ENCODE peak calls at places on chromosomes 11 and 22, in seven cellular contexts. One of them, this sample, is unnamed.

GRCh38 chr11:24844406-24844805 is 347.6 kb downstream of the LUZP2 start:
- DNase-seq in NCI-H69: no peak
- DNase-seq in ACHN: no peak
- DNase-seq in WTC11: no peak
- DNase-seq in T follicular helper cell: no peak
- DNase-seq in activated naive CD8-positive, alpha-beta T cell treated with anti-CD3 and anti-CD28 coated beads, Interleukin-2, amount 50 U/mL, for 24 hours: no peak
- DNase-seq in GM23338: no peak
- DNase-seq in this sample: peak

GRCh38 chr11:118002541-118003019 is 16.4 kb downstream of the IL10RA start:
- DNase-seq in T follicular helper cell: no peak
- DNase-seq in GM23338: peak
- DNase-seq in WTC11: no peak
- DNase-seq in NCI-H69: no peak
- DNase-seq in activated naive CD8-positive, alpha-beta T cell treated with anti-CD3 and anti-CD28 coated beads, Interleukin-2, amount 50 U/mL, for 24 hours: peak
- DNase-seq in ACHN: no peak
- DNase-seq in this sample: peak

GRCh38 chr11:12377106-12377823 is at the start of gene PARVA:
- DNase-seq in ACHN: peak
- DNase-seq in NCI-H69: peak
- DNase-seq in WTC11: peak
- DNase-seq in T follicular helper cell: no peak
- DNase-seq in activated naive CD8-positive, alpha-beta T cell treated with anti-CD3 and anti-CD28 coated beads, Interleukin-2, amount 50 U/mL, for 24 hours: no peak
- DNase-seq in GM23338: peak
- DNase-seq in this sample: peak

GRCh38 chr11:45607995-45608394 is 57.4 kb downstream of the CHST1 start:
- DNase-seq in ACHN: peak
- DNase-seq in activated naive CD8-positive, alpha-beta T cell treated with anti-CD3 and anti-CD28 coated beads, Interleukin-2, amount 50 U/mL, for 24 hours: no peak
- DNase-seq in GM23338: no peak
- DNase-seq in NCI-H69: peak
- DNase-seq in T follicular helper cell: no peak
- DNase-seq in WTC11: no peak
- DNase-seq in this sample: no peak

GRCh38 chr11:45024357-45024756 is 73.7 kb upstream of the TP53I11 start:
- DNase-seq in activated naive CD8-positive, alpha-beta T cell treated with anti-CD3 and anti-CD28 coated beads, Interleukin-2, amount 50 U/mL, for 24 hours: no peak
- DNase-seq in GM23338: no peak
- DNase-seq in NCI-H69: no peak
- DNase-seq in ACHN: no peak
- DNase-seq in T follicular helper cell: no peak
- DNase-seq in WTC11: no peak
- DNase-seq in this sample: no peak

GRCh38 chr11:1287928-1288327 is 21.5 kb downstream of the TOLLIP start:
- DNase-seq in activated naive CD8-positive, alpha-beta T cell treated with anti-CD3 and anti-CD28 coated beads, Interleukin-2, amount 50 U/mL, for 24 hours: no peak
- DNase-seq in GM23338: no peak
- DNase-seq in ACHN: no peak
- DNase-seq in WTC11: no peak
- DNase-seq in NCI-H69: no peak
- DNase-seq in T follicular helper cell: no peak
- DNase-seq in this sample: no peak

GRCh38 chr11:68659158-68659921 is 25.0 kb upstream of the GAL start:
- DNase-seq in T follicular helper cell: no peak
- DNase-seq in WTC11: no peak
- DNase-seq in GM23338: no peak
- DNase-seq in activated naive CD8-positive, alpha-beta T cell treated with anti-CD3 and anti-CD28 coated beads, Interleukin-2, amount 50 U/mL, for 24 hours: no peak
- DNase-seq in NCI-H69: peak
- DNase-seq in ACHN: no peak
- DNase-seq in this sample: no peak

GRCh38 chr11:96263361-96263763 is 79.6 kb downstream of the MAML2 start:
- DNase-seq in WTC11: no peak
- DNase-seq in GM23338: no peak
- DNase-seq in NCI-H69: peak
- DNase-seq in ACHN: no peak
- DNase-seq in activated naive CD8-positive, alpha-beta T cell treated with anti-CD3 and anti-CD28 coated beads, Interleukin-2, amount 50 U/mL, for 24 hours: no peak
- DNase-seq in T follicular helper cell: no peak
- DNase-seq in this sample: no peak

GRCh38 chr11:125141686-125142535 is 22.6 kb upstream of the PKNOX2 start:
- DNase-seq in NCI-H69: peak
- DNase-seq in GM23338: peak
- DNase-seq in WTC11: peak
- DNase-seq in T follicular helper cell: peak
- DNase-seq in activated naive CD8-positive, alpha-beta T cell treated with anti-CD3 and anti-CD28 coated beads, Interleukin-2, amount 50 U/mL, for 24 hours: peak
- DNase-seq in ACHN: peak
- DNase-seq in this sample: peak

GRCh38 chr11:64787526-64788320 is 9.4 kb upstream of the SF1 start:
- DNase-seq in NCI-H69: peak
- DNase-seq in WTC11: peak
- DNase-seq in GM23338: peak
- DNase-seq in activated naive CD8-positive, alpha-beta T cell treated with anti-CD3 and anti-CD28 coated beads, Interleukin-2, amount 50 U/mL, for 24 hours: peak
- DNase-seq in T follicular helper cell: no peak
- DNase-seq in ACHN: peak
- DNase-seq in this sample: peak

GRCh38 chr22:21611210-21611977 is 18.4 kb downstream of the YDJC start:
- DNase-seq in activated naive CD8-positive, alpha-beta T cell treated with anti-CD3 and anti-CD28 coated beads, Interleukin-2, amount 50 U/mL, for 24 hours: no peak
- DNase-seq in WTC11: no peak
- DNase-seq in GM23338: no peak
- DNase-seq in T follicular helper cell: no peak
- DNase-seq in ACHN: no peak
- DNase-seq in NCI-H69: no peak
- DNase-seq in this sample: no peak

GRCh38 chr11:20429216-20429615 is 41.7 kb downstream of the PRMT3 start:
- DNase-seq in NCI-H69: no peak
- DNase-seq in GM23338: no peak
- DNase-seq in T follicular helper cell: no peak
- DNase-seq in activated naive CD8-positive, alpha-beta T cell treated with anti-CD3 and anti-CD28 coated beads, Interleukin-2, amount 50 U/mL, for 24 hours: no peak
- DNase-seq in WTC11: no peak
- DNase-seq in ACHN: no peak
- DNase-seq in this sample: no peak

GRCh38 chr11:77407613-77408012 is 66.3 kb downstream of the PAK1 start:
- DNase-seq in GM23338: peak
- DNase-seq in activated naive CD8-positive, alpha-beta T cell treated with anti-CD3 and anti-CD28 coated beads, Interleukin-2, amount 50 U/mL, for 24 hours: no peak
- DNase-seq in NCI-H69: peak
- DNase-seq in WTC11: no peak
- DNase-seq in ACHN: peak
- DNase-seq in T follicular helper cell: no peak
- DNase-seq in this sample: peak

GRCh38 chr11:126426820-126427749 is 71.6 kb downstream of the ST3GAL4 start:
- DNase-seq in WTC11: no peak
- DNase-seq in GM23338: no peak
- DNase-seq in ACHN: no peak
- DNase-seq in T follicular helper cell: no peak
- DNase-seq in activated naive CD8-positive, alpha-beta T cell treated with anti-CD3 and anti-CD28 coated beads, Interleukin-2, amount 50 U/mL, for 24 hours: no peak
- DNase-seq in NCI-H69: no peak
- DNase-seq in this sample: no peak

This sample was measured in mesendoderm.